ENCODE peak calls at places on chromosomes 12 and 14, in nine cellular contexts. B is NCI-H510A treated with DMSO at 0.1 percent for 48 hours; T is activated naive CD8-positive, alpha-beta T cell treated with anti-CD3 and anti-CD28 coated beads, Interleukin-2, amount 50 U/mL, for 24 hours; H is CD4-positive, CD25-positive, alpha-beta regulatory T cell; P is stomach; S is activated CD4-positive, alpha-beta memory T cell treated with anti-CD3 and anti-CD28 coated beads, Interleukin-2, amount 10 ng/mL, durations not matched to agents 7 days and 5 days; I is M059J; O is progenitor cell of endocrine pancreas; Y is endothelial cell. E is an unnamed sample.

GRCh38 chr14:100862277-100862676 is 36.4 kb downstream of the MEG3 start:
- DNase-seq in B (no peak), T (no peak), H (no peak), P (no peak), S (no peak), I (no peak), O (no peak), Y (no peak), E (no peak)

GRCh38 chr14:100840751-100841444 is 15.0 kb downstream of the MEG3 start:
- DNase-seq in B (no peak), T (no peak), H (no peak), P (no peak), S (no peak), I (no peak), O (no peak), Y (no peak), E (no peak)

GRCh38 chr12:133192847-133193246 is 11.6 kb downstream of the ZNF268 start:
- DNase-seq in B (no peak), T (no peak), H (no peak), P (no peak), S (no peak), I (no peak), O (no peak), Y (no peak), E (no peak)

GRCh38 chr14:77543240-77543551 is 44.6 kb upstream of the ISM2 start:
- DNase-seq in B (no peak), T (no peak), H (no peak), P (no peak), S (no peak), I (no peak), O (no peak), Y (no peak), E (no peak)

GRCh38 chr12:127052491-127053232 is 1214.3 kb upstream of the TMEM132C start:
- DNase-seq in B (no peak), T (no peak), H (no peak), P (no peak), S (no peak), I (peak; percentile 75), O (no peak), Y (no peak), E (no peak)

GRCh38 chr12:23464241-23464812 is 485.1 kb downstream of the SOX5 start:
- DNase-seq in B (no peak), T (no peak), H (no peak), P (no peak), S (no peak), I (no peak), O (no peak), Y (no peak), E (no peak)

GRCh38 chr12:67649165-67650126 is 901 bp downstream of the DYRK2 start:
- DNase-seq in B (no peak), T (peak; percentile 48), H (peak; percentile 7), P (peak; percentile 43), S (peak; percentile 46), I (peak; percentile 35), O (peak; percentile 39), Y (peak; percentile 38), E (no peak)

GRCh38 chr12:53994691-53995310 is 5.2 kb upstream of the HOXC9 start:
- DNase-seq in B (no peak), T (no peak), H (no peak), P (no peak), S (no peak), I (no peak), O (no peak), Y (no peak), E (no peak)

GRCh38 chr14:91115986-91116385 is 2.1 kb downstream of the DGLUCY start:
- DNase-seq in B (no peak), T (no peak), H (no peak), P (peak; percentile 49), S (no peak), I (peak; percentile 88), O (no peak), Y (no peak), E (no peak)

GRCh38 chr14:23512156-23512555 is 39.4 kb downstream of the ZFHX2 start:
- DNase-seq in B (no peak), T (peak; percentile 8), H (no peak), P (no peak), S (no peak), I (no peak), O (no peak), Y (no peak), E (no peak)

GRCh38 chr14:75542585-75543091 is 20.4 kb downstream of the BATF start:
- DNase-seq in B (no peak), T (peak; percentile 82), H (peak; percentile 59), P (peak; percentile 67), S (peak; percentile 82), I (peak; percentile 63), O (no peak), Y (no peak), E (no peak)

GRCh38 chr12:46188170-46188569 is 80.7 kb downstream of the SLC38A1 start:
- DNase-seq in B (no peak), T (no peak), H (no peak), P (no peak), S (no peak), I (peak; percentile 11), O (no peak), Y (no peak), E (no peak)

E was measured in NCI-H187.